ENCODE peak calls at places on chromosomes 13 and 19, in five cellular contexts. E is uterus, Q is heart right ventricle, T is coronary artery, L is thyroid gland. J is an unnamed sample.

GRCh38 chr13:73754241-73754640 is 380.0 kb downstream of the KLF12 start:
- DNase-seq in E (no peak), Q (no peak), T (no peak), L (no peak), J (no peak)

GRCh38 chr19:53671621-53672111 is 39.9 kb downstream of the DPRX start:
- DNase-seq in E (no peak), Q (no peak), T (no peak), L (no peak), J (no peak)

GRCh38 chr13:38415233-38415632 is 65.6 kb downstream of the UFM1 start:
- DNase-seq in E (no peak), Q (peak), T (no peak), L (no peak), J (no peak)

GRCh38 chr19:827710-828321 is at the start of gene AZU1:
- DNase-seq in E (no peak), Q (no peak), T (no peak), L (no peak), J (no peak)

GRCh38 chr19:33393286-33394005 is 19.9 kb downstream of the CEBPG start:
- DNase-seq in E (peak), Q (no peak), T (no peak), L (peak), J (no peak)

GRCh38 chr19:51808333-51808986 is 13.5 kb downstream of the FPR3 start:
- DNase-seq in E (no peak), Q (peak), T (no peak), L (no peak), J (peak)

GRCh38 chr19:32875428-32875827 is 5.9 kb upstream of the SLC7A9 start:
- DNase-seq in E (no peak), Q (no peak), T (no peak), L (no peak), J (no peak)

GRCh38 chr13:94112227-94112626 is 367.3 kb downstream of the DCT start:
- DNase-seq in E (no peak), Q (peak), T (no peak), L (no peak), J (peak)

GRCh38 chr13:24328145-24328544 is 18.8 kb downstream of the C1QTNF9 start:
- DNase-seq in E (no peak), Q (no peak), T (no peak), L (no peak), J (no peak)

GRCh38 chr19:3949997-3950859 is 17.4 kb downstream of the NMRK2 start:
- DNase-seq in E (no peak), Q (no peak), T (peak), L (no peak), J (no peak)

GRCh38 chr13:71525004-71525403 is 342.0 kb downstream of the DACH1 start:
- DNase-seq in E (no peak), Q (no peak), T (no peak), L (no peak), J (no peak)

GRCh38 chr19:485583-486236 is 10.6 kb upstream of the MADCAM1 start:
- DNase-seq in E (no peak), Q (no peak), T (no peak), L (no peak), J (no peak)

GRCh38 chr13:99335603-99336002 is 28.4 kb upstream of the GPR183 start:
- DNase-seq in E (no peak), Q (no peak), T (no peak), L (no peak), J (no peak)

GRCh38 chr19:30739394-30739793 is 367.2 kb downstream of the ZNF536 start:
- DNase-seq in E (peak), Q (no peak), T (no peak), L (no peak), J (no peak)

GRCh38 chr19:30738047-30738446 is 365.9 kb downstream of the ZNF536 start:
- DNase-seq in E (no peak), Q (no peak), T (no peak), L (no peak), J (no peak)

GRCh38 chr19:30731596-30731995 is 359.4 kb downstream of the ZNF536 start:
- DNase-seq in E (no peak), Q (peak), T (no peak), L (no peak), J (no peak)

GRCh38 chr19:30733826-30734550 is 361.8 kb downstream of the ZNF536 start:
- DNase-seq in E (peak), Q (no peak), T (no peak), L (no peak), J (no peak)
- TF ChIP-seq CTCF in E (peak), Q (no peak), T (no peak), L (no peak), J (peak)

GRCh38 chr19:46574533-46574932 is 26.6 kb upstream of the CALM3 start:
- DNase-seq in E (no peak), Q (no peak), T (no peak), L (no peak), J (no peak)

GRCh38 chr19:46580247-46580646 is 20.9 kb upstream of the CALM3 start:
- DNase-seq in E (no peak), Q (no peak), T (no peak), L (no peak), J (no peak)

GRCh38 chr19:46578450-46578849 is 22.7 kb upstream of the CALM3 start:
- DNase-seq in E (no peak), Q (no peak), T (no peak), L (no peak), J (no peak)

GRCh38 chr19:46573679-46574522 is 27.2 kb upstream of the CALM3 start:
- DNase-seq in E (no peak), Q (no peak), T (no peak), L (no peak), J (no peak)

DNA sequence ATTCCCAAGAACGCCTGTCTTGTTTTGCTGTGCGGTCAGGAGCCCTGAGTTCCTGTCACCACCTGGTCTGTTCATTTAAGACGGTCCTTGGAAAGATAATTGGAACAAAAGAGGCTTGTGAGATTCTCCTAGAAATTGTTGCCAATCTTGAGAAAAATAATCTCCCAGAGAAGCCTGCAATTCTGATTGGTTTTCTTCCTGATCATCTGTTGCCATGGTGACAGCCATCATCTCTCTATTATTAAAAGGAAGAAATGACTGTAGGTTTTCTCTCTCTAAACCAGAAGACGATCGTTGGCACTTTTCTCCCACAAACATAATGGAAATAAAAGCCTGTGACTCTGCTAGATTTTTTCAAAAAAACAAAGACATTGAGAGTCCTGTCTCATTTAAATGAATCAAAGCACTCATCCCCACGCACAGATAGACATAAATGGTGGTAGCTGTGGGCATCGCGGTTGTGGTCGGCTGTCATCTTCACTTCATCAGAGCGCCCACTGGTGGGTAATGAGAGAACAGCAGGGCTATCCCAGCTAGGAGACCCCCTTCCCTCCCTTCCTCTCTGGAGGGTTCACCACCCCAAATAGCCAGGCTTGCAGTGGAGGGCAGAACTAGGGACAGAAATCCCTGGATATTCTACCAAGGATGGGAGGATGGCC is 21.7 kb upstream of the CALM3 start:
- DNase-seq in E (no peak), Q (no peak), T (no peak), L (no peak), J (no peak)
- TF ChIP-seq CTCF in E (no peak), Q (no peak), T (no peak), L (peak), J (peak)

DNA sequence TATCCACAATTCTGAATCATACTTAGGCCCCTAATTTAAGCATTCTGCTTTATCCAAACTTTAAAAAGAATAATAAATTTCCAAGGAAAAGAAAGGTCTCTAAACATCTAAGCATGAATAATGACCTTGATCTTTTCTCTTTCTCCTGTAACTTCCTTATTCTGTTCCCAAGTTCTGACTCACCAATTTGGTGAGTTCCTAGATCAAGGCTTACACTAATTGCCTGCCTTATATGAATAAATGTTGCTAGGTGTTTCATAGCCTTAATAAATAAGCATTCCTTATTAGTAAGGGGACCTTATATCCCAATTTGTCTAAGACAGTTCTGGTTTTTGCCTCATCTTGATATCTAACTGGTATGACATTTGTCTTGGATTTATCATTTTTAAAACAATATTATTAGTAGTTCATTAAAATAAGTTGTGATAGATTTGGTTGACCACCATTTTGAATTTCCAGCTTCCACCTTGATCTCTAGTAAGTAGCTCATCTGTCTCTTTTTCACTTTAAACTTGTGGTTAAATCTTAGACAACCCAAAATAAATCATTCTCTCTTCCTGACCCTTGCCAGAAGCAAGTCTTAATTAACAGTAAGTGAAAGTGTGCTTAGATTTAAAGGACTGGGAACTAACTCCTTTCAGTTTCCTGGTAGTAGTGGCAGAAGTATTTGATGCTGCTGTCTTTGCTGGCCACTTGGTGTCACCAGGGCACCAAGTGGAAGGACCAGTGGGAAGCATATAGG is 121.2 kb upstream of the MLNR start:
- DNase-seq in E (no peak), Q (no peak), T (no peak), L (no peak), J (no peak)
- TF ChIP-seq CTCF in E (no peak), Q (peak), T (no peak), L (peak), J (peak)

GRCh38 chr13:36450534-36450933 is 18.2 kb downstream of the CCNA1 start:
- DNase-seq in E (no peak), Q (no peak), T (no peak), L (no peak), J (no peak)

GRCh38 chr13:36454121-36454520 is 21.8 kb downstream of the CCNA1 start:
- DNase-seq in E (no peak), Q (no peak), T (no peak), L (no peak), J (no peak)

GRCh38 chr13:36456577-36456976 is 24.3 kb downstream of the CCNA1 start:
- DNase-seq in E (no peak), Q (no peak), T (no peak), L (no peak), J (no peak)

GRCh38 chr13:36454962-36455361 is 22.7 kb downstream of the CCNA1 start:
- DNase-seq in E (no peak), Q (no peak), T (no peak), L (no peak), J (no peak)

GRCh38 chr13:36453518-36453917 is 21.2 kb downstream of the CCNA1 start:
- DNase-seq in E (no peak), Q (no peak), T (no peak), L (no peak), J (no peak)
- TF ChIP-seq CTCF in E (peak), Q (peak), T (no peak), L (peak), J (peak)

GRCh38 chr19:35856546-35857149 is at the start of gene KIRREL2:
- DNase-seq in E (no peak), Q (no peak), T (no peak), L (no peak), J (no peak)
- TF ChIP-seq CTCF in E (no peak), Q (no peak), T (no peak), L (no peak), J (no peak)

J was measured in AG09319.